ENCODE peak calls at places on chromosome 9, in ten cellular contexts. B, W, N, S, G, J, L, Y, V and F are unnamed samples.

GRCh38 chr9:137679695-137680305 is 61.0 kb downstream of the EHMT1 start:
- DNase-seq in J (no peak), L (no peak), S (no peak), W (no peak), V (no peak), B (no peak), N (no peak), G (no peak), Y (no peak), F (no peak)

GRCh38 chr9:126417007-126417406 is 90.4 kb downstream of the MVB12B start:
- DNase-seq in W (no peak), G (no peak), Y (no peak), S (no peak), V (no peak), J (no peak), L (no peak), N (no peak), B (no peak), F (no peak)

GRCh38 chr9:13705356-13705755 is 425.9 kb upstream of the MPDZ start:
- DNase-seq in V (no peak), S (no peak), G (no peak), B (no peak), W (no peak), J (no peak), N (no peak), Y (no peak), L (no peak), F (no peak)

GRCh38 chr9:79184821-79185220 is 386.9 kb upstream of the TLE4 start:
- DNase-seq in Y (no peak), V (no peak), L (no peak), J (no peak), N (no peak), S (no peak), G (no peak), W (no peak), B (no peak), F (no peak)

GRCh38 chr9:19935422-19935821 is 146.6 kb upstream of the SLC24A2 start:
- DNase-seq in B (no peak), G (no peak), Y (no peak), J (no peak), N (no peak), S (no peak), V (no peak), W (no peak), L (no peak), F (no peak)

GRCh38 chr9:79080536-79080935 is 491.2 kb upstream of the TLE4 start:
- DNase-seq in S (no peak), V (no peak), G (no peak), B (no peak), L (no peak), Y (no peak), N (no peak), W (no peak), J (no peak), F (no peak)

GRCh38 chr9:128070874-128071273 is 2.8 kb downstream of the SLC25A25 start:
- DNase-seq in Y (no peak), N (no peak), B (no peak), L (no peak), G (no peak), S (no peak), V (no peak), J (no peak), W (no peak), F (no peak)

GRCh38 chr9:128771745-128772519 is at the start of gene ZER1:
- DNase-seq in G (peak; percentile 97), V (peak; percentile 74), J (peak; percentile 95), S (peak; percentile 95), W (peak; percentile 90), L (peak; percentile 94), Y (peak; percentile 97), B (peak; percentile 97), N (peak; percentile 95), F (peak; percentile 92)

DNA sequence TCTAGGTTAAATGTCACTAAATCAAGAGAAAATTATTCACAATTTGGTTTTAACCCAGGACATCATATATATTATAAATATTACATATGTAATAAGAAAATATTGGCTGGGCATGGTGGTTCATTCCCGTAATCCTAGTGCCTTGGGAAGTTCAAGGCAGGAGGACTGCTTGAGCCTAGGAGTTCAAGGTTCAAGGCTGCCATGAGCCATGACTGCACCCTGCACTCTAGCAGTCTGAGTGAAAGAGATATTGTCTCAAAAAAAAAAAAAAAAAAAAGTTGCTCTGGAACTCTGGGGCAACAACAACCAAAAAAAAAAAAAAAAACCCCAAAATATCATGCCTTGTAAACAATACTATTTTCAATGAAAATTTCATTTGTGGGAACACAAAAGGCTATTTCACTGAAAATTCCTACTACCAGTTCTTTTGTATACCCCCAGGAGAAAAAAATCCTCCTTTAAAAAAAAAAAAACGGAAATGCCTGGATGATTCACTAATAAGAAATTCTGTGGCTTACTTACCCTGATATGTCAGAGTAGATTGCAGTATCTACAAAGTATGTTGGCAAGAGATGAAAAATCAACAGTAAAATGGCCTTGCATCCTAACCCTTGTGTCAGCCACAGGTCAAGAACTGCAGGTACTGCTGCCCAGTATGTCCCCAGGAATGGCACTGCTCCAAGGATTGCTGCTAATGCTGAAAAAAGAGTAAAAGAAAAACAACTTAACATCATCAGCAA is 22.6 kb upstream of the CTNNAL1 start:
- DNase-seq in L (no peak), Y (peak; percentile 65), S (peak; percentile 53), V (no peak), W (no peak), B (no peak), G (no peak), N (peak; percentile 79), J (peak; percentile 65), F (peak; percentile 68)
- H3K27ac ChIP-seq in L (no peak overlapping the region), Y (peak overlapping the region; percentile 30), S (no peak overlapping the region), V (peak overlapping the region; percentile 35), W (no peak overlapping the region), B (no peak overlapping the region), G (peak overlapping the region; percentile 17), N (peak overlapping the region; percentile 53), J (no peak overlapping the region), F (peak overlapping the region; percentile 65)

GRCh38 chr9:36207546-36208012 is 16.9 kb downstream of the CLTA start:
- DNase-seq in B (no peak), W (no peak), Y (no peak), J (no peak), G (no peak), V (no peak), L (no peak), N (no peak), S (no peak), F (no peak)

GRCh38 chr9:36208521-36209253 is 18.0 kb downstream of the CLTA start:
- DNase-seq in V (no peak), J (no peak), L (no peak), W (no peak), B (no peak), G (no peak), Y (no peak), S (no peak), N (no peak), F (no peak)

GRCh38 chr9:36207016-36207415 is 16.3 kb downstream of the CLTA start:
- DNase-seq in L (no peak), Y (no peak), V (no peak), J (no peak), N (no peak), B (no peak), G (no peak), W (no peak), S (no peak), F (no peak)

GRCh38 chr9:36210722-36211121 is 20.0 kb downstream of the CLTA start:
- DNase-seq in G (no peak), J (no peak), W (no peak), S (no peak), N (no peak), V (no peak), B (no peak), Y (no peak), L (no peak), F (no peak)

DNA sequence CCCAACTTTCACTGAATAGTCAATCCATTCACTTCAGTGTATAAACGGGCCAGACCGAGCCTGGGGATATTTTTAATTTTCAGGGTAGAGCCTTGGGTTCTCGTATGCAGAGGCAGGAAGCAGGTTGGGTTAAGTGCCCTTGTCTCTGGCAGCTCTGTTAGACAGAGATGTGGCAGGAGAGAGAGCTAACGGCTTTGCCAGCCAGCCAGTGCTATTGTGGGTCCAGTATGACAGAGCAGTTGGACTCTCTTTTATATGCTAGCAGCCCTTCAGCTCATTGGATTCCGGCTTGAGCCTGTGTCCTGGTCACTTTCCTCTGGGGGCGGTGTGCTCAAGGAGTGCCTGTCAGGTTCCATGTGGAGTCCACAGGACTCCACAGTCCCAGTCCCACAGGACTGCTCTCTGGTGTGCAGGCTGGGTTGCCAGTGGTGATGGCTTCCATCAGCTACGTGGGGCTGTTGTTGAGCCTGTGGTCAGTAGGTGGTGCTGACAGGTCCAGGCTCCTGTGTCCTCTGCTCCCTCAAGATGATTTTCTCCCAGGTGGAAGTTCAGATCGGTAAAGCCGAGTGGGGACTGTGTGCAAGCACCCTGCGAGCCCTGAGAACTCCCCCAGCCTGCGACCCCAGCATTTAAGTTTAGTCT is 14.3 kb downstream of the CLTA start:
- DNase-seq in Y (no peak), V (no peak), J (peak; percentile 46), B (peak; percentile 35), N (peak; percentile 9), W (peak; percentile 53), S (no peak), L (no peak), G (no peak), F (no peak)
- H3K27ac ChIP-seq in Y (no peak overlapping the region), V (no peak overlapping the region), J (no peak overlapping the region), B (no peak overlapping the region), N (no peak overlapping the region), W (no peak overlapping the region), S (peak overlapping the region; percentile 32), L (no peak overlapping the region), G (no peak overlapping the region), F (no peak overlapping the region)

GRCh38 chr9:117705386-117705785 is 1.2 kb downstream of the TLR4 start:
- DNase-seq in B (no peak), V (no peak), S (no peak), J (no peak), G (no peak), N (no peak), L (no peak), Y (no peak), W (no peak), F (no peak)
- H3K27ac ChIP-seq in B (no peak overlapping the region), V (peak overlapping the region; percentile 88), S (peak overlapping the region; percentile 8), J (no peak overlapping the region), G (peak overlapping the region; percentile 76), N (no peak overlapping the region), L (no peak overlapping the region), Y (no peak overlapping the region), W (no peak overlapping the region), F (peak overlapping the region; percentile 84)

DNA sequence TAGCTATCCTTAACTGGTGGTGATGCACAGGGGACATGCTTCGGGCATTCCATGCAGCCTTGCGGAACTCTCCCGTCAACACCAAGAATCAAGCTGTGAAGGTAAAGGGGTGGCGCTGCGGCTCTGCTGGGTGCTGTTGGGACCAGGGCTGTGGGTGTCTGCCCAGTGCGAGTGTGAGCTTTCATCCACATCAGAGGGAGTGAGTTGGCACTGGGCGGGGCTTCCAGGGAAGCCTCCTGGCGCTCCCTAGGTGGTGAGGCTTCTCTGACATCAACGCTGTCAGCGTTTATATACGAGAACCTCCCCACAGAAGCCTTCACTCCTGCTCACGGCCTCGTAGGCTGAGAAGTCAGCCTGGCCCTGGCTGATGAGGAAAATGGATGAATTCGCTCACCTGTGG is 11.7 kb downstream of the ARPC5L start:
- DNase-seq in S (no peak), N (no peak), L (no peak), V (no peak), B (no peak), G (no peak), J (no peak), W (no peak), Y (no peak), F (no peak)
- H3K27ac ChIP-seq in S (no peak overlapping the region), N (no peak overlapping the region), L (no peak overlapping the region), V (no peak overlapping the region), B (no peak overlapping the region), G (peak overlapping the region; percentile 60), J (no peak overlapping the region), W (no peak overlapping the region), Y (no peak overlapping the region), F (no peak overlapping the region)